ENCODE peak calls at places on chromosomes 6 and 20, in four cellular contexts. One of them, this sample, is unnamed.

GRCh38 chr6:87393026-87393622 is 14.6 kb upstream of the CFAP206 start:
- DNase-seq in K562: peak; percentile 42
- DNase-seq in SK-N-SH: peak; percentile 50
- DNase-seq in GM12878: no peak
- DNase-seq in this sample: no peak

GRCh38 chr6:44561062-44561591 is 173.6 kb downstream of the CDC5L start:
- DNase-seq in K562: no peak
- DNase-seq in GM12878: no peak
- DNase-seq in SK-N-SH: peak; percentile 33
- DNase-seq in this sample: no peak

GRCh38 chr6:124234806-124235205 is 431.1 kb downstream of the NKAIN2 start:
- DNase-seq in K562: no peak
- DNase-seq in SK-N-SH: no peak
- DNase-seq in GM12878: no peak
- DNase-seq in this sample: no peak

GRCh38 chr6:18101873-18102272 is 20.6 kb downstream of the NHLRC1 start:
- DNase-seq in GM12878: no peak
- DNase-seq in SK-N-SH: no peak
- DNase-seq in K562: no peak
- DNase-seq in this sample: no peak

GRCh38 chr6:146887447-146888077 is 288.8 kb downstream of the ADGB start:
- DNase-seq in K562: no peak
- DNase-seq in SK-N-SH: no peak
- DNase-seq in GM12878: no peak
- DNase-seq in this sample: no peak

GRCh38 chr20:52985687-52986086 is 13.5 kb downstream of the TSHZ2 start:
- DNase-seq in SK-N-SH: no peak
- DNase-seq in GM12878: no peak
- DNase-seq in K562: no peak
- DNase-seq in this sample: no peak

GRCh38 chr6:134352786-134353480 is 35.0 kb upstream of the SGK1 start:
- DNase-seq in SK-N-SH: no peak
- DNase-seq in K562: no peak
- DNase-seq in GM12878: no peak
- DNase-seq in this sample: no peak

GRCh38 chr6:43608310-43608763 is 20.7 kb downstream of the GTPBP2 start:
- DNase-seq in GM12878: peak; percentile 17
- DNase-seq in K562: peak; percentile 74
- DNase-seq in SK-N-SH: peak; percentile 77
- DNase-seq in this sample: peak; percentile 79

GRCh38 chr6:142568857-142569597 is 267.2 kb downstream of the ADGRG6 start:
- DNase-seq in GM12878: no peak
- DNase-seq in K562: no peak
- DNase-seq in SK-N-SH: no peak
- DNase-seq in this sample: no peak

GRCh38 chr6:26240981-26241770 is 123.8 kb upstream of the BTN3A2 start:
- DNase-seq in SK-N-SH: no peak
- DNase-seq in K562: no peak
- DNase-seq in GM12878: no peak
- DNase-seq in this sample: no peak

GRCh38 chr6:87473419-87473903 is 687 bp downstream of the SLC35A1 start:
- DNase-seq in GM12878: peak; percentile 12
- DNase-seq in K562: peak; percentile 29
- DNase-seq in SK-N-SH: no peak
- DNase-seq in this sample: no peak

GRCh38 chr6:134909701-134910595 is 40.0 kb downstream of the ALDH8A1 start:
- DNase-seq in K562: no peak
- DNase-seq in GM12878: no peak
- DNase-seq in SK-N-SH: no peak
- DNase-seq in this sample: no peak

GRCh38 chr20:62461157-62461556 is 14.6 kb downstream of the GATA5 start:
- DNase-seq in GM12878: no peak
- DNase-seq in SK-N-SH: no peak
- DNase-seq in K562: no peak
- DNase-seq in this sample: no peak
- TF ChIP-seq USF1 in GM12878: no peak
- TF ChIP-seq USF1 in SK-N-SH: no peak
- TF ChIP-seq USF1 in K562: no peak
- TF ChIP-seq USF1 in this sample: no peak

GRCh38 chr6:121237859-121238258 is 96.4 kb downstream of the TBC1D32 start:
- DNase-seq in K562: no peak
- DNase-seq in SK-N-SH: no peak
- DNase-seq in GM12878: no peak
- DNase-seq in this sample: no peak
- TF ChIP-seq USF1 in K562: no peak
- TF ChIP-seq USF1 in SK-N-SH: no peak
- TF ChIP-seq USF1 in GM12878: no peak
- TF ChIP-seq USF1 in this sample: no peak

GRCh38 chr6:11033825-11034224 is 10.3 kb downstream of the ELOVL2 start:
- DNase-seq in SK-N-SH: no peak
- DNase-seq in GM12878: no peak
- DNase-seq in K562: no peak
- DNase-seq in this sample: no peak
- TF ChIP-seq USF1 in SK-N-SH: no peak
- TF ChIP-seq USF1 in GM12878: no peak
- TF ChIP-seq USF1 in K562: no peak
- TF ChIP-seq USF1 in this sample: no peak

GRCh38 chr20:22861990-22862389 is 173.1 kb upstream of the SSTR4 start:
- DNase-seq in GM12878: no peak
- DNase-seq in SK-N-SH: no peak
- DNase-seq in K562: no peak
- DNase-seq in this sample: no peak
- TF ChIP-seq USF1 in GM12878: no peak
- TF ChIP-seq USF1 in SK-N-SH: no peak
- TF ChIP-seq USF1 in K562: no peak
- TF ChIP-seq USF1 in this sample: no peak

DNA sequence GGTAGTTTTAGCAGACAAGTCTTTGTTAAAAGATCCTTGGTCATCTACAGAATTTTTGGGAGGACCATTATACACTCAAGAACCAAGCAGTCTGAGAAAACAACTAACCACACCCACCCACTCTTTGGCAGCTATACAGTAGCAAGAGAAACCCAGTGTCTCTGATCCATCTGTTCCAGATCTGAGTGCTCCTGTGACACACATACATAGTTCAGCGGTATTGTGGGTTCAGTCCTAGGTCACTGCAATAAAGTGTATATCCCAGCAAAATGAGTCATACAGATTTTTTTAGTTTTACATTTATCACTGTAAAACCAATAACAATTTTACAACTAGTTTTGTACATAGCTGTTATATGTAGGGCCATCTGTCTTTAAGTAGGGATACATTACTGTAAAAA is 47.4 kb upstream of the PAK5 start:
- DNase-seq in GM12878: no peak
- DNase-seq in K562: no peak
- DNase-seq in SK-N-SH: no peak
- DNase-seq in this sample: no peak
- TF ChIP-seq USF1 in GM12878: no peak
- TF ChIP-seq USF1 in K562: no peak
- TF ChIP-seq USF1 in SK-N-SH: no peak
- TF ChIP-seq USF1 in this sample: no peak

GRCh38 chr20:19996970-19997369 is 20.2 kb upstream of the NAA20 start:
- DNase-seq in SK-N-SH: no peak
- DNase-seq in GM12878: no peak
- DNase-seq in K562: no peak
- DNase-seq in this sample: no peak

GRCh38 chr20:20002101-20002998 is 14.8 kb upstream of the NAA20 start:
- DNase-seq in SK-N-SH: no peak
- DNase-seq in K562: peak; percentile 13
- DNase-seq in GM12878: no peak
- DNase-seq in this sample: no peak

GRCh38 chr20:20000223-20000968 is 16.8 kb upstream of the NAA20 start:
- DNase-seq in SK-N-SH: no peak
- DNase-seq in K562: no peak
- DNase-seq in GM12878: no peak
- DNase-seq in this sample: no peak

GRCh38 chr20:19995220-19995863 is 21.8 kb upstream of the NAA20 start:
- DNase-seq in K562: peak; percentile 37
- DNase-seq in GM12878: no peak
- DNase-seq in SK-N-SH: peak; percentile 60
- DNase-seq in this sample: no peak

DNA sequence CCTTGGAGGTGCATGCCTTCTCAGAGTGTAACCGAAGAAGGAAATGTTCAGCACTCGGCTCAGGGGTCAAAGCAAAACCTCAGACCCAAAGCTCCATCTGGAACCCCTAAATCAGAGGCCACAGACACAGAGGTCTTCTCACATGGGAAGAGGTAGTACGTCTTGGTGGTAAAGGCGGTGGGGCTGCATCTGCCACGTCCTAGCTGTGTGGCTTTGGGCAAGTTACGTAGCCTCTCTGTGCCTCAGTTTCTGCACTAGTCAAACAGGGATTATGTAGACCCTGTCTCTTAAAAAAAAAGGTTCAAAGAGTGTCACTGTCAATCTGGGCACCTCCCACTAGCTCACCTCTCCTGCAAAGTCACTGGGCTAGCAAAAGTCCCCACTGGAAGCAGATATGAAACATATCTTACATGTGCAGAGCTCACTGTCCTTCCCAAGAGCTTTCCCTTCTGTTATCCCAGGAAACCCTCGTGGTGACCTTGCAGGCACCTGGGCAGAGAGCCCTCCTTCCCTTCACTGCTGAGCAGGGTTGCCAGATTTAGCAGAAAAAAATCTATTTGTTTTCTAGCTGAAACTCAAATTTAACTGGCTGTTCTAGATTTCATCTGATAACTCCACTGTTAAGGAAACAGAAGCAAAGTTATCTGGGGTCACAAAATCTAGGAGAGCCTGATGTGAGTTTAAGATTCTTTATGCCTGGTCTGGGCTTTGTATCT is 18.0 kb upstream of the NAA20 start:
- DNase-seq in GM12878: no peak
- DNase-seq in SK-N-SH: no peak
- DNase-seq in K562: no peak
- DNase-seq in this sample: no peak
- TF ChIP-seq USF1 in GM12878: no peak
- TF ChIP-seq USF1 in SK-N-SH: no peak
- TF ChIP-seq USF1 in K562: no peak
- TF ChIP-seq USF1 in this sample: no peak

DNA sequence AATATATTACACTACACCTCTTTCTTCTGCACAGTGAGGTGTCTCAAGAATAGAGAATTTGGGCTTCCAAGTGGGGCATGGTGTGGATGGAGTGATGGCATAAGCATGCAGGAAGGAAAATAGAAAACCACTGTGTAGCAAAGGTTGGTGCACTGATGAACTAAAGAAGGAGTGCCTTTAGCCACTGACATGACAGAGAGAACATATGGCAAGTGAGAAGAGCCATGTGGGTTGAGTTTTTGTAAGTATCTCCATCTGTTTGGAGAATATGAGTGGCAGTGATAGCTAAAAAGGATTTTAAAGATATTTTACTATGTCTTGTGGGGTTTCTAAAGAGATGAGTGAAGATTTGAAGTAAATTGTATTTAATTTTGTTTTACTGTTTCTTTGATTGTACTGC is 160.6 kb upstream of the GRIK2 start:
- DNase-seq in GM12878: no peak
- DNase-seq in SK-N-SH: no peak
- DNase-seq in K562: no peak
- DNase-seq in this sample: no peak
- TF ChIP-seq USF1 in GM12878: no peak
- TF ChIP-seq USF1 in SK-N-SH: no peak
- TF ChIP-seq USF1 in K562: no peak
- TF ChIP-seq USF1 in this sample: no peak